ENCODE peak calls at places on chromosomes 11 and 22, in nine cellular contexts. K is stomach; O is brain microvascular endothelial cell; R is epithelial cell of prostate; S is CD4-positive, alpha-beta T cell; G is stimulated activated CD4-positive, alpha-beta T cell treated with anti-CD3 and anti-CD28 coated beads, Interleukin-4, amount 100 ng/mL, for 4 hours; V is NCI-H510A; T is IMR-90; Y is activated naive CD4-positive, alpha-beta T cell. W is an unnamed sample.

GRCh38 chr11:113581713-113582112 is 106.5 kb upstream of the DRD2 start:
- DNase-seq in K (no peak), O (no peak), R (no peak), S (no peak), G (no peak), V (no peak), T (no peak), Y (no peak), W (no peak)

GRCh38 chr11:69518081-69518950 is 36.9 kb downstream of the LINC01488 start:
- DNase-seq in K (no peak), O (peak), R (no peak), S (no peak), G (no peak), V (no peak), T (peak), Y (no peak), W (no peak)

GRCh38 chr22:22395230-22395629 is 113.3 kb downstream of the ZNF280B start:
- DNase-seq in K (no peak), O (no peak), R (no peak), S (no peak), G (no peak), V (no peak), T (no peak), Y (no peak), W (no peak)

GRCh38 chr11:132088551-132088950 is 718.1 kb downstream of the NTM start:
- DNase-seq in K (no peak), O (no peak), R (no peak), S (no peak), G (no peak), V (no peak), T (no peak), Y (no peak), W (no peak)

GRCh38 chr11:108221981-108222685 is at the start of gene NPAT:
- DNase-seq in K (peak), O (no peak), R (no peak), S (peak), G (no peak), V (no peak), T (no peak), Y (no peak), W (no peak)

GRCh38 chr11:22508691-22509090 is 116.9 kb downstream of the FANCF start:
- DNase-seq in K (no peak), O (no peak), R (no peak), S (no peak), G (no peak), V (no peak), T (no peak), Y (no peak), W (no peak)

GRCh38 chr22:37345863-37346514 is 63.7 kb downstream of the CYTH4 start:
- DNase-seq in K (no peak), O (peak), R (no peak), S (no peak), G (no peak), V (no peak), T (peak), Y (no peak), W (no peak)

GRCh38 chr11:68664906-68665305 is 19.4 kb upstream of the GAL start:
- DNase-seq in K (no peak), O (no peak), R (no peak), S (no peak), G (no peak), V (no peak), T (no peak), Y (no peak), W (no peak)

GRCh38 chr11:126514061-126514713 is 158.7 kb downstream of the ST3GAL4 start:
- DNase-seq in K (no peak), O (no peak), R (no peak), S (no peak), G (no peak), V (no peak), T (no peak), Y (no peak), W (no peak)

GRCh38 chr22:32824531-32825315 is 23.2 kb downstream of the TIMP3 start:
- DNase-seq in K (no peak), O (no peak), R (no peak), S (no peak), G (no peak), V (no peak), T (no peak), Y (no peak), W (no peak)

GRCh38 chr11:27395556-27396258 is 32.7 kb upstream of the CCDC34 start:
- DNase-seq in K (peak), O (no peak), R (no peak), S (no peak), G (no peak), V (no peak), T (peak), Y (no peak), W (no peak)

GRCh38 chr22:47174096-47174495 is 411.6 kb downstream of the TBC1D22A start:
- DNase-seq in K (no peak), O (no peak), R (no peak), S (peak), G (no peak), V (no peak), T (no peak), Y (no peak), W (no peak)

GRCh38 chr22:35349704-35350538 is 31.0 kb upstream of the HMOX1 start:
- DNase-seq in K (no peak), O (no peak), R (no peak), S (no peak), G (no peak), V (peak), T (peak), Y (no peak), W (no peak)

GRCh38 chr22:23926561-23926960 is 32.4 kb downstream of the MIF start:
- DNase-seq in K (no peak), O (no peak), R (no peak), S (no peak), G (no peak), V (no peak), T (no peak), Y (no peak), W (no peak)

GRCh38 chr11:69625476-69625875 is 15.5 kb upstream of the CCND1 start:
- DNase-seq in K (no peak), O (no peak), R (no peak), S (no peak), G (no peak), V (no peak), T (no peak), Y (no peak), W (no peak)

GRCh38 chr11:126345759-126346585 is 9.5 kb upstream of the ST3GAL4 start:
- DNase-seq in K (no peak), O (peak), R (no peak), S (no peak), G (no peak), V (no peak), T (peak), Y (no peak), W (no peak)

GRCh38 chr22:17007257-17007656 is 765 bp downstream of the GAB4 start:
- DNase-seq in K (no peak), O (no peak), R (no peak), S (no peak), G (no peak), V (no peak), T (no peak), Y (no peak), W (no peak)

GRCh38 chr11:64970731-64971151 is 1.2 kb downstream of the MAJIN start:
- DNase-seq in K (no peak), O (no peak), R (peak), S (no peak), G (peak), V (no peak), T (no peak), Y (no peak), W (no peak)

GRCh38 chr11:100849914-100850235 is 162.8 kb downstream of the ARHGAP42 start:
- DNase-seq in K (no peak), O (no peak), R (no peak), S (no peak), G (no peak), V (no peak), T (no peak), Y (no peak), W (no peak)

GRCh38 chr11:3205261-3206127 is 13.1 kb downstream of the MRGPRG start:
- DNase-seq in K (no peak), O (no peak), R (no peak), S (no peak), G (no peak), V (no peak), T (no peak), Y (no peak), W (no peak)

GRCh38 chr11:123757976-123758375 is 3.7 kb upstream of the OR6X1 start:
- DNase-seq in K (no peak), O (no peak), R (no peak), S (no peak), G (no peak), V (no peak), T (no peak), Y (no peak), W (no peak)

GRCh38 chr11:42524534-42525227 is 787.1 kb upstream of the API5 start:
- DNase-seq in K (peak), O (peak), R (no peak), S (no peak), G (no peak), V (peak), T (no peak), Y (no peak), W (no peak)

GRCh38 chr22:31488988-31489617 is 539 bp downstream of the EIF4ENIF1 start:
- DNase-seq in K (peak), O (peak), R (no peak), S (peak), G (peak), V (peak), T (peak), Y (peak), W (no peak)

GRCh38 chr11:15800121-15800800 is 556.1 kb downstream of the SOX6 start:
- DNase-seq in K (peak), O (peak), R (peak), S (no peak), G (no peak), V (no peak), T (peak), Y (no peak), W (no peak)